ENCODE peak calls at places on chromosome 5, in six cellular contexts. Z is iPS DF 6.9, T is posterior cingulate gyrus, D is hippocampal formation, X is NCI-H446, B is neuronal stem cell. O is an unnamed sample.

GRCh38 chr5:337565-338130 is 16.1 kb downstream of the AHRR start:
- DNase-seq in X (no peak), Z (no peak), T (no peak), D (no peak), B (no peak), O (no peak)

GRCh38 chr5:5436206-5436765 is 13.8 kb downstream of the ICE1 start:
- DNase-seq in Z (no peak), B (no peak), D (no peak), X (no peak), T (no peak), O (no peak)

GRCh38 chr5:2110934-2111462 is 228.3 kb upstream of the IRX4 start:
- DNase-seq in X (no peak), B (no peak), T (no peak), D (no peak), Z (no peak), O (no peak)

GRCh38 chr5:171102877-171103610 is 206.0 kb upstream of the TLX3 start:
- DNase-seq in X (no peak), B (no peak), Z (peak), D (no peak), T (no peak), O (no peak)

GRCh38 chr5:107951322-107951721 is 280.6 kb upstream of the EFNA5 start:
- DNase-seq in B (no peak), D (no peak), T (no peak), Z (no peak), X (no peak), O (no peak)

GRCh38 chr5:119966028-119966427 is 336.7 kb downstream of the FAM170A start:
- DNase-seq in B (no peak), T (no peak), D (no peak), Z (no peak), X (no peak), O (no peak)

GRCh38 chr5:149628221-149628620 is 46.9 kb downstream of the ARHGEF37 start:
- DNase-seq in T (no peak), Z (no peak), B (no peak), X (no peak), D (no peak), O (no peak)

GRCh38 chr5:52709171-52709925 is 78.4 kb upstream of the ITGA1 start:
- DNase-seq in D (no peak), Z (no peak), T (no peak), B (no peak), X (no peak), O (no peak)

GRCh38 chr5:79236364-79236969 is 536 bp downstream of the JMY start:
- DNase-seq in B (peak), Z (no peak), D (no peak), X (no peak), T (peak), O (peak)

GRCh38 chr5:1733369-1733768 is 66.3 kb downstream of the MRPL36 start:
- DNase-seq in Z (no peak), B (no peak), X (no peak), D (no peak), T (no peak), O (no peak)

GRCh38 chr5:94968507-94969095 is 316.3 kb downstream of the MCTP1 start:
- DNase-seq in D (peak), X (peak), T (no peak), B (peak), Z (peak), O (no peak)

O was measured in activated naive CD4-positive, alpha-beta T cell treated with anti-CD3 and anti-CD28 coated beads, Interleukin-2, amount 50 U/mL, for 16 hours.